ENCODE peak calls at places on chromosomes 13 and 19, in five cellular contexts. N is DND-41, U is mesenchymal stem cell, K is IMR-90, S is PC-3. H is an unnamed sample.

GRCh38 chr19:16851031-16851712 is 22.0 kb downstream of the SIN3B start:
- DNase-seq in N (no peak), U (peak), K (peak), S (peak), H (no peak)

GRCh38 chr13:106354961-106355360 is 180.5 kb downstream of the EFNB2 start:
- DNase-seq in N (no peak), U (no peak), K (no peak), S (no peak), H (no peak)

GRCh38 chr13:107867701-107868661 is 347.4 kb downstream of the LIG4 start:
- DNase-seq in N (no peak), U (peak), K (peak), S (peak), H (peak)

GRCh38 chr13:33462109-33462508 is 176.6 kb upstream of the STARD13 start:
- DNase-seq in N (no peak), U (no peak), K (no peak), S (no peak), H (no peak)

GRCh38 chr13:29676941-29677452 is 81.5 kb upstream of the SLC7A1 start:
- DNase-seq in N (no peak), U (no peak), K (peak), S (no peak), H (peak)

GRCh38 chr19:15672580-15673175 is at the start of gene CYP4F12:
- DNase-seq in N (peak), U (no peak), K (no peak), S (peak), H (peak)

GRCh38 chr19:6744381-6745288 is 5.2 kb downstream of the TRIP10 start:
- DNase-seq in N (no peak), U (peak), K (peak), S (peak), H (peak)

GRCh38 chr13:77919351-77920294 is 992 bp upstream of the EDNRB start:
- DNase-seq in N (no peak), U (peak), K (peak), S (no peak), H (peak)

GRCh38 chr19:30293051-30293785 is 79.0 kb upstream of the ZNF536 start:
- DNase-seq in N (no peak), U (no peak), K (no peak), S (no peak), H (no peak)

GRCh38 chr13:113629814-113630213 is 28.2 kb downstream of the ATP4B start:
- DNase-seq in N (no peak), U (no peak), K (no peak), S (no peak), H (no peak)

GRCh38 chr19:13040916-13041292 is 45.6 kb downstream of the NFIX start:
- DNase-seq in N (no peak), U (no peak), K (no peak), S (no peak), H (no peak)

GRCh38 chr19:33207040-33207620 is 13.0 kb downstream of the LRP3 start:
- DNase-seq in N (no peak), U (no peak), K (no peak), S (no peak), H (peak)

GRCh38 chr13:30412351-30412750 is 9.9 kb upstream of the UBE2L5 start:
- DNase-seq in N (no peak), U (no peak), K (no peak), S (no peak), H (peak)

GRCh38 chr19:51651216-51651846 is 4.7 kb upstream of the SIGLEC14 start:
- DNase-seq in N (no peak), U (no peak), K (no peak), S (no peak), H (no peak)

GRCh38 chr19:55526216-55527196 is 10.4 kb downstream of the SBK2 start:
- DNase-seq in N (no peak), U (peak), K (peak), S (peak), H (peak)

GRCh38 chr19:10009714-10010224 is 535 bp downstream of the COL5A3 start:
- DNase-seq in N (no peak), U (no peak), K (no peak), S (no peak), H (peak)
- H3K4me2 ChIP-seq in N (no peak), U (no peak), K (peak), S (peak), H (peak)

DNA sequence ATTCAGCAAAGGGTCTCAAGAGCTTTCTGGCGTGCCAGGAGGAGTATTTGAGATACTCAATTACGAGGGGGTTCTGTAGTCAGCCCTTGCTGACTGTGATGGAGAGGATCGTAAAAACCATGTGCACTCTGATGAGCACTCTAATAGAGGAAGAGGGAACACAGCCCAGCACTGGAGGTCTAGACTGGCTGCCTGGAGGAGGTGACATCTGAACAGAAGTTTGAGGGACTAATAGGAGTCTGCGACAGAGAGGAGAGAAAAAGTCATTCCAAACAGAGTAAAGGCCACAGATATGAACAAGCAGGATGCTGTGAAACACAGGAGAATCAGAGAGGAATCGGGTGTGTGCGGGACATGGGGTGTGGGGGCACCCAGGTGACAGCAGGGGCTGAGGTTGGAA is 79.4 kb downstream of the DPF1 start:
- DNase-seq in N (no peak), U (no peak), K (no peak), S (no peak), H (no peak)
- H3K27ac ChIP-seq in N (no peak), U (no peak), K (no peak), S (no peak), H (no peak)

GRCh38 chr13:27918041-27918917 is 1.5 kb upstream of the PDX1 start:
- DNase-seq in N (no peak), U (no peak), K (no peak), S (no peak), H (peak)
- H3K4me2 ChIP-seq in N (no peak), U (no peak), K (no peak), S (no peak), H (no peak)

DNA sequence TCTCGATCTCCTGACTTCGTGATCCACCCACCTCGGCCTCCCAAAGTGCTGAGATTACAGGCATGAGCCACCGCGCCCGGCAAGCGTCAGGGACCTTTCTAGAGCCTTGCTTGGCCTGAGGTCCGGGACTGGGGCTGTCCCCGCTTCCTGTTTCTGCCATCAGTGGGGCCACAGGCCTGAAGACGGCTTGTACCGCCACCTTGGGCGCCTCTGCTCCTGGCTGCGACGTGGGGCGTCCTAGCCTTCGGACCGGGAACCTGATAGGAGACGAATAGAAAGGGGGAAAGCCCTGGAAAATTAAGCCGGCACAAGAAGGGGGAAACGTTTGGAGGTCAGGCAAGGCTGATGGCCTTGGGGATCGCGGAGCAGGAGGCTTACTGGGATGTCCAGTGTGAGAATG is 35.1 kb downstream of the RNF6 start:
- DNase-seq in N (no peak), U (no peak), K (no peak), S (no peak), H (no peak)
- H3K27ac ChIP-seq in N (no peak), U (no peak), K (no peak), S (no peak), H (no peak)

DNA sequence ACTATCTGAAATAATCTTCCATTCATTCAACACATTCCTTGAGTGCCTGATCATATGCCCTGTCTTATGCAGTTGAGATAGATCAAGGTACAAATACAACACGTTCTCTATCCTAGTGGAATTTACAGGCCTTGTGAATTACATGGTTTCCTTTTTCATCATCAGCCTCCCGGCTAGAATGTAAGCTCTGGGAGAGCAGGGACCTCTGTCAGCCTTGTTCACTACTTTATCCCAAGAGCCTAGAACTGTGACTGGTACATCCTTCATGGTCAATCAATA is 6.9 kb upstream of the MRPS31 start:
- DNase-seq in N (no peak), U (no peak), K (no peak), S (no peak), H (no peak)
- H3K4me2 ChIP-seq in N (no peak), U (no peak), K (no peak), S (no peak), H (no peak)

GRCh38 chr19:44948763-44949374 is 3.0 kb downstream of the APOC2 start:
- DNase-seq in N (no peak), U (no peak), K (no peak), S (no peak), H (peak)
- H3K27ac ChIP-seq in N (no peak), U (no peak), K (no peak), S (no peak), H (no peak)

DNA sequence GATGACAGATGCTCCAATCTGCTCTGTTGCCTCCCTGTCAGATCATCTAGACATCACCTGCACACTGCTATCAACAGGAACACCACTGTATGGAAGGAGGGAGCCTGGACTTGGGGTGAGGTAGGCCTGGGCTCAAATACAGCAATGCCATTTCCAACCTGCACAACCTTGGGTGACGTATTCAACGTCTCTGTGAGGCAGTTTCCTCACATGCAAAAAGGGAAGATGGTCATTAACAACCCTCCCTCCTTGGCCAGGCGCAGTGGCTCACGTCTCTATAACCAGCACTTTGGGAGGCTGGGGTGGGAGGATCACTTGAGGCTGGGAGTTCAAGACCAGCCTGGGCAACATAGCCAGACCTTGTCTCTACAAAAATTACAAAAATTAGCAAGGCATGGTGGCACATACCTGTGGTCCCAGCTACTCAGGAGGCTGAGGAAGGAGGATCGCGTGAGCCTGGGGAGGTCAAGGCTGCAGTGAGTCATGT is 13.1 kb downstream of the XRCC1 start:
- DNase-seq in N (no peak), U (no peak), K (no peak), S (no peak), H (no peak)
- H3K4me2 ChIP-seq in N (peak), U (no peak), K (no peak), S (no peak), H (no peak)

H was measured in osteoblast.